ENCODE peak calls at places on chromosomes 5 and 9, in five cellular contexts. R is NAMALWA, C is lung, Z is activated gamma-delta T cell treated with Interleukin-2 at 50 U/mL for 16 hours, B is foreskin fibroblast. K is an unnamed sample.

GRCh38 chr9:20884985-20885593 is 146.4 kb downstream of the HACD4 start:
- DNase-seq in R (peak; percentile 74), C (peak; percentile 47), Z (peak; percentile 55), B (peak; percentile 66), K (peak; percentile 30)

GRCh38 chr9:131433302-131433854 is 39.5 kb downstream of the PRRC2B start:
- DNase-seq in R (no peak), C (no peak), Z (no peak), B (peak; percentile 28), K (no peak)

GRCh38 chr9:16708638-16709435 is 161.6 kb downstream of the BNC2 start:
- DNase-seq in R (no peak), C (no peak), Z (no peak), B (no peak), K (no peak)

GRCh38 chr9:136255166-136255538 is 9.5 kb upstream of the QSOX2 start:
- DNase-seq in R (no peak), C (no peak), Z (no peak), B (peak; percentile 53), K (no peak)

GRCh38 chr9:4299006-4299795 is 667 bp downstream of the GLIS3 start:
- DNase-seq in R (no peak), C (peak; percentile 35), Z (no peak), B (peak; percentile 81), K (peak; percentile 37)

GRCh38 chr5:378301-378891 is 56.9 kb downstream of the AHRR start:
- DNase-seq in R (no peak), C (no peak), Z (peak; percentile 35), B (peak; percentile 79), K (no peak)

GRCh38 chr5:31886206-31886605 is 247.3 kb downstream of the PDZD2 start:
- DNase-seq in R (no peak), C (no peak), Z (no peak), B (no peak), K (no peak)

GRCh38 chr5:107129051-107129450 is 541.7 kb downstream of the EFNA5 start:
- DNase-seq in R (no peak), C (no peak), Z (no peak), B (peak; percentile 57), K (no peak)

GRCh38 chr9:97895695-97896332 is 26.5 kb downstream of the TRMO start:
- DNase-seq in R (peak; percentile 52), C (no peak), Z (no peak), B (peak; percentile 16), K (no peak)

GRCh38 chr9:4262735-4263141 is 37.1 kb downstream of the GLIS3 start:
- DNase-seq in R (no peak), C (no peak), Z (no peak), B (peak; percentile 78), K (no peak)

GRCh38 chr9:133658442-133659431 is 22.6 kb downstream of the DBH start:
- DNase-seq in R (no peak), C (peak; percentile 56), Z (no peak), B (peak; percentile 62), K (peak; percentile 41)

GRCh38 chr9:101270325-101270701 is 114.5 kb downstream of the BAAT start:
- DNase-seq in R (no peak), C (no peak), Z (no peak), B (no peak), K (no peak)

GRCh38 chr9:72332351-72332750 is 32.7 kb downstream of the ZFAND5 start:
- DNase-seq in R (no peak), C (no peak), Z (no peak), B (peak; percentile 24), K (no peak)

GRCh38 chr5:84437673-84438315 is 53.1 kb upstream of the EDIL3 start:
- DNase-seq in R (no peak), C (no peak), Z (no peak), B (peak; percentile 48), K (no peak)

GRCh38 chr9:111805262-111805661 is 10.5 kb upstream of the SHOC1 start:
- DNase-seq in R (no peak), C (no peak), Z (no peak), B (no peak), K (no peak)

K was measured in left colon.